ENCODE peak calls at places on chromosomes 2 and 18, in five cellular contexts. W is mammary epithelial cell; D is activated CD8-positive, alpha-beta T cell treated with anti-CD3 and anti-CD28 coated beads for 36 hours; S is endothelial cell; L is breast epithelium. R is an unnamed sample.

GRCh38 chr18:74375999-74376398 is 60.4 kb downstream of the C18orf63 start:
- DNase-seq in W (peak; percentile 5), D (no peak), S (no peak), L (no peak), R (peak; percentile 27)

GRCh38 chr2:219496781-219497494 is 1.8 kb upstream of the GMPPA start:
- DNase-seq in W (no peak), D (no peak), S (no peak), L (no peak), R (no peak)

GRCh38 chr18:75815767-75816166 is 388.3 kb upstream of the SMIM21 start:
- DNase-seq in W (no peak), D (no peak), S (no peak), L (no peak), R (no peak)

GRCh38 chr2:241846406-241846805 is 12.3 kb downstream of the PDCD1 start:
- DNase-seq in W (no peak), D (no peak), S (no peak), L (no peak), R (no peak)

GRCh38 chr2:25310965-25311865 is 30.5 kb downstream of the DNMT3A start:
- DNase-seq in W (peak; percentile 69), D (no peak), S (no peak), L (peak; percentile 70), R (no peak)

GRCh38 chr2:57720728-57721627 is 325.6 kb upstream of the VRK2 start:
- DNase-seq in W (peak; percentile 42), D (peak; percentile 53), S (peak; percentile 56), L (no peak), R (peak; percentile 68)

GRCh38 chr2:47265751-47266231 is 110.7 kb upstream of the STPG4 start:
- DNase-seq in W (no peak), D (no peak), S (no peak), L (no peak), R (no peak)

GRCh38 chr2:147460140-147460539 is 384.7 kb upstream of the ACVR2A start:
- DNase-seq in W (peak; percentile 56), D (no peak), S (no peak), L (no peak), R (no peak)

GRCh38 chr2:148273158-148273691 is 252.3 kb downstream of the MBD5 start:
- DNase-seq in W (no peak), D (no peak), S (no peak), L (no peak), R (no peak)

GRCh38 chr18:37662546-37663339 is 97.1 kb upstream of the CELF4 start:
- DNase-seq in W (no peak), D (no peak), S (no peak), L (no peak), R (no peak)

GRCh38 chr2:68253211-68254068 is 1.1 kb upstream of the PPP3R1 start:
- DNase-seq in W (peak; percentile 42), D (peak; percentile 65), S (no peak), L (no peak), R (no peak)

DNA sequence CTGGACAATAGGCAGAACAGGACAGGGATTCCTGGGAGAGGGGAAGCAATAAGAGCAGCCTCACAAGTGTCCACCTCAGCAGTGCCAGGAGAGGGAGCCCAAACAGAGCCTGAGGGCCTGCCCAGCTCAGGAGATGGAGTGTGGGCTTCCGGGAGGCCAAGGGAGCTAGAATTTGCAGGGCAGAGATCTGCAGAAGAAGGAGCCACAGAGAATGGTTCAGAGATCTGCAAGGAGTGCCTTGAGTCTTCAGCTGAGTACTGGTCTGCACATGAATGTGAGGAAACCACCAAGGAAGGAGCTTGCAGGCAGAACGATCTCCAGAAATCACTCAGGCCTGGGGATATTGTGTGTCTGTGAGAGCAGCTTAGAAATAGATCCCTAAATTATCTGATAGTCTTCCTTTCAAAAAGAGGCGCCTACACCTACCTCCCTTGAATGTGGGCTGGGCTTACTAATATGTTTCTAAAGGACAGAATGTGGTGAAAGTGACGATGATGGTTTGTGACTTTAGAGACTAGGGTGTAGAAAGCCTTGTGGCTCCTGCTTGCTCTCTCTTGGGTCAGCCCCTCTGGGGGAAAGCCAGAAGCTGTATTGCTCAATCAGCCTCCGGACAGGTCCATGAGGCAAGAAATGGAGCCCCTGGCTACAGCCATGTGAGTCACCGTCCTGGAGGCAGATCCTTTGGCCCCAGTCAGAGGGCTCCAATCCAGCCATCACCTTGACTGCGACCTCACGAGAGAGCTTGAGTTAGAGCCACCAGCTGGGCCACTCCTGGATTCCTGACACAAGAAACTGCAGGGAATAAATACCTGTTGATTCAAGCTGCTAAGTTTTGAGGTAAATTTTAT is 7.6 kb upstream of the LPIN1 start:
- DNase-seq in W (peak; percentile 37), D (peak; percentile 50), S (peak; percentile 55), L (peak; percentile 67), R (no peak)
- TF ChIP-seq CTCF in W (peak; percentile 59), D (no peak), S (no peak), L (no peak), R (peak; percentile 68)

GRCh38 chr2:200966770-200967169 is 3.3 kb upstream of the ORC2 start:
- DNase-seq in W (peak; percentile 80), D (no peak), S (no peak), L (no peak), R (no peak)
- TF ChIP-seq CTCF in W (no peak), D (no peak), S (no peak), L (no peak), R (no peak)

DNA sequence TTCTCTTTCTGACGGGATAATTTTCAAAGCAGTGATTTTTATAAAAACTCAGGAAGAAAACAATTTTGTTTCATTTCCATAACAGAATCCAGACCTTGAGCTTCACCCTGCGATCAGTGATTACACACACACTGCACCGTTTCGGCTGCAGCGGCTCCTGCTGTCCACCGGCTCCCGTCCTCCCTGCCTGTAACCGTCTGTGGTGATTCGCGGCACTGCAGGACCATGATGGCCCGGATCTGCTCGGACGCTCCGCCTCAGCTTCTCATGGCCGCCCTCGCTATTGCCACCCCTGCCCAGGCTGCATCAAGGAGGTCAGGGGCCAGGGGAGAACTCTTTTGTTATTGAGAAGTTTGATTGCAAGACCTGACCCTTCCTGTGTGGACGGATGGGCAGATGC is 246.1 kb downstream of the TWIST2 start:
- DNase-seq in W (no peak), D (no peak), S (no peak), L (no peak), R (no peak)
- TF ChIP-seq CTCF in W (no peak), D (no peak), S (no peak), L (peak; percentile 29), R (peak; percentile 44)

DNA sequence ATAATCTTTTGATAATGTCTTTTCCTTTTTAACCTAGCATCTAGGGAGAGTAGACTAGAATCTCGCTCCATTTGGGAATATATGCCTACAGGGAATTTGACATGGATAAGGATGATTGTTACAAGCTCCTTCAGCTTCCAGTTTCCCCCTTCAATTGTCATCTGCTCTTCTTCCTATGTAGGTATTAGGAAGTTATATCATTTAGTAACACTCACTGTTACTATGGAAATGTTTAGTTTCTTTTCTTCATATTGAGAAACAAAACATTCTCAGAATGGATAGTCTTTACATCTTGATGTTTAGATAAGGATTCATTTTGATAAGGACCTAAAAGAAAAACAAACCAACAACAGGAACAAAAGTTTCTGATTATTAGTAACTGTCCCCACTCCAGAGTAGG is 127.6 kb downstream of the PHLPP1 start:
- DNase-seq in W (no peak), D (no peak), S (no peak), L (no peak), R (no peak)
- TF ChIP-seq CTCF in W (no peak), D (no peak), S (no peak), L (no peak), R (no peak)